ENCODE peak calls at places on chromosomes 3 and 15, in four cellular contexts. U is NCI-H510A treated with DMSO at 0.1 percent for 48 hours; E is KBM-7; T is activated CD8-positive, alpha-beta memory T cell treated with anti-CD3 and anti-CD28 coated beads, Interleukin-2, amount 50 U/mL, for 4 hours. W is an unnamed sample.

GRCh38 chr3:24482306-24482705 is 12.3 kb downstream of the THRB start:
- DNase-seq in U (no peak), E (no peak), T (no peak), W (no peak)

GRCh38 chr3:8593022-8593817 is 51.4 kb downstream of the SSUH2 start:
- DNase-seq in U (no peak), E (no peak), T (no peak), W (no peak)

GRCh38 chr15:39494462-39494861 is 86.4 kb upstream of the THBS1 start:
- DNase-seq in U (no peak), E (no peak), T (no peak), W (no peak)

GRCh38 chr15:57518779-57519410 is 72.8 kb upstream of the MYZAP start:
- DNase-seq in U (no peak), E (no peak), T (no peak), W (no peak)

GRCh38 chr3:48644898-48645760 is 9.9 kb upstream of the SLC26A6 start:
- DNase-seq in U (no peak), E (no peak), T (no peak), W (no peak)

GRCh38 chr15:97683816-97684215 is 276.7 kb upstream of the ARRDC4 start:
- DNase-seq in U (no peak), E (no peak), T (no peak), W (no peak)

GRCh38 chr3:16370872-16371740 is 106.1 kb downstream of the OXNAD1 start:
- DNase-seq in U (no peak), E (no peak), T (no peak), W (no peak)

GRCh38 chr15:45268135-45268534 is 16.1 kb downstream of the SLC28A2 start:
- DNase-seq in U (no peak), E (no peak), T (no peak), W (peak)

GRCh38 chr3:165504554-165504953 is 308.4 kb upstream of the SLITRK3 start:
- DNase-seq in U (no peak), E (no peak), T (no peak), W (no peak)

GRCh38 chr3:184230081-184230602 is 757 bp downstream of the VWA5B2 start:
- DNase-seq in U (no peak), E (no peak), T (peak), W (no peak)

GRCh38 chr3:101179637-101180036 is 140.7 kb downstream of the IMPG2 start:
- DNase-seq in U (no peak), E (no peak), T (no peak), W (no peak)

GRCh38 chr3:127735767-127736693 is 63.3 kb downstream of the ABTB1 start:
- DNase-seq in U (no peak), E (no peak), T (no peak), W (no peak)

GRCh38 chr3:42066516-42067181 is 24.5 kb upstream of the TRAK1 start:
- DNase-seq in U (no peak), E (peak), T (no peak), W (no peak)

GRCh38 chr15:40323953-40324937 is 753 bp downstream of the INAFM2 start:
- DNase-seq in U (no peak), E (peak), T (peak), W (peak)

GRCh38 chr3:57659810-57660439 is 33.0 kb downstream of the DENND6A start:
- DNase-seq in U (no peak), E (no peak), T (no peak), W (no peak)

GRCh38 chr3:50655009-50655830 is 19.5 kb upstream of the DOCK3 start:
- DNase-seq in U (no peak), E (peak), T (no peak), W (no peak)

GRCh38 chr15:36680751-36681150 is 101.3 kb downstream of the CDIN1 start:
- DNase-seq in U (no peak), E (no peak), T (no peak), W (no peak)

GRCh38 chr3:117526485-117527079 is 817.0 kb downstream of the TUSC7 start:
- DNase-seq in U (no peak), E (peak), T (no peak), W (no peak)

GRCh38 chr3:40586866-40587265 is 62.1 kb downstream of the ZNF621 start:
- DNase-seq in U (no peak), E (no peak), T (no peak), W (no peak)

GRCh38 chr3:104825116-104825515 is 541.6 kb upstream of the ALCAM start:
- DNase-seq in U (no peak), E (no peak), T (no peak), W (no peak)

GRCh38 chr15:35626531-35626930 is 80.6 kb upstream of the DPH6 start:
- DNase-seq in U (no peak), E (no peak), T (no peak), W (no peak)

GRCh38 chr3:61146010-61146569 is 105.2 kb downstream of the FHIT start:
- DNase-seq in U (no peak), E (no peak), T (no peak), W (no peak)

GRCh38 chr15:78360426-78360825 is 20.3 kb downstream of the CRABP1 start:
- DNase-seq in U (peak), E (no peak), T (no peak), W (no peak)

GRCh38 chr15:99719096-99719541 is 14.1 kb downstream of the LYSMD4 start:
- DNase-seq in U (no peak), E (peak), T (no peak), W (no peak)

GRCh38 chr3:124282751-124283643 is 291.1 kb upstream of the ROPN1 start:
- DNase-seq in U (no peak), E (no peak), T (no peak), W (no peak)

GRCh38 chr15:94080416-94080815 is 150.9 kb upstream of the MCTP2 start:
- DNase-seq in U (no peak), E (no peak), T (no peak), W (no peak)

GRCh38 chr15:33425149-33425548 is 114.4 kb downstream of the RYR3 start:
- DNase-seq in U (no peak), E (no peak), T (no peak), W (no peak)

GRCh38 chr3:37943126-37943525 is 47.5 kb upstream of the VILL start:
- DNase-seq in U (no peak), E (no peak), T (no peak), W (no peak)

GRCh38 chr3:89114841-89115223 is 7.4 kb downstream of the EPHA3 start:
- DNase-seq in U (no peak), E (no peak), T (no peak), W (no peak)

GRCh38 chr3:194998417-194998816 is 272.5 kb downstream of the XXYLT1 start:
- DNase-seq in U (no peak), E (no peak), T (no peak), W (no peak)

GRCh38 chr3:8406479-8406878 is 95.1 kb upstream of the LMCD1 start:
- DNase-seq in U (no peak), E (no peak), T (no peak), W (no peak)

GRCh38 chr3:169627073-169627472 is 36.4 kb downstream of the MECOM start:
- DNase-seq in U (peak), E (no peak), T (no peak), W (no peak)

GRCh38 chr15:83837946-83838571 is 184.1 kb downstream of the ADAMTSL3 start:
- DNase-seq in U (no peak), E (peak), T (no peak), W (peak)

GRCh38 chr15:33985287-33985686 is 17.0 kb downstream of the CHRM5 start:
- DNase-seq in U (no peak), E (no peak), T (no peak), W (no peak)

GRCh38 chr3:9837701-9838582 is 5.9 kb downstream of the RPUSD3 start:
- DNase-seq in U (no peak), E (peak), T (no peak), W (no peak)

GRCh38 chr3:149186219-149186618 is 35.4 kb downstream of the CP start:
- DNase-seq in U (no peak), E (no peak), T (no peak), W (no peak)

GRCh38 chr15:36062357-36062756 is 516.4 kb upstream of the DPH6 start:
- DNase-seq in U (no peak), E (no peak), T (no peak), W (no peak)